ENCODE peak calls at places on chromosome 9, in four cellular contexts. H is H1, Y is K562, B is HepG2. Q is an unnamed sample.
A peak's percentile ranks its signal among the peaks of the same experiment; 100 is the strongest.

GRCh38 chr9:83070257-83070656 is 7.3 kb upstream of the RASEF start:
- DNase-seq in H (no peak), Y (no peak), B (no peak), Q (no peak)

GRCh38 chr9:78567693-78568092 is 270.8 kb downstream of the PSAT1 start:
- DNase-seq in H (no peak), Y (no peak), B (no peak), Q (no peak)

GRCh38 chr9:85258823-85259370 is 482.9 kb downstream of the AGTPBP1 start:
- DNase-seq in H (peak; percentile 47), Y (peak; percentile 8), B (peak; percentile 39), Q (peak; percentile 60)

GRCh38 chr9:113675475-113675941 is 200.6 kb upstream of the ZNF618 start:
- DNase-seq in H (no peak), Y (no peak), B (no peak), Q (no peak)

GRCh38 chr9:132408521-132408920 is 1.5 kb upstream of the CFAP77 start:
- DNase-seq in H (no peak), Y (peak; percentile 40), B (no peak), Q (no peak)

GRCh38 chr9:87892956-87893355 is 10.3 kb downstream of the SPATA31E1 start:
- DNase-seq in H (no peak), Y (no peak), B (no peak), Q (no peak)

GRCh38 chr9:99139868-99140267 is 35.0 kb downstream of the TGFBR1 start:
- DNase-seq in H (no peak), Y (no peak), B (no peak), Q (no peak)

GRCh38 chr9:76828462-76828861 is 64.2 kb downstream of the PCA3 start:
- DNase-seq in H (no peak), Y (no peak), B (no peak), Q (no peak)

GRCh38 chr9:91143642-91144041 is 218.1 kb downstream of the AUH start:
- DNase-seq in H (no peak), Y (no peak), B (no peak), Q (no peak)

GRCh38 chr9:71737455-71737854 is 30.9 kb downstream of the CEMIP2 start:
- DNase-seq in H (no peak), Y (no peak), B (no peak), Q (peak; percentile 35)

GRCh38 chr9:130241198-130241535 is 24.4 kb upstream of the HMCN2 start:
- DNase-seq in H (no peak), Y (no peak), B (no peak), Q (no peak)

GRCh38 chr9:79707589-79707988 is 135.8 kb downstream of the TLE4 start:
- DNase-seq in H (no peak), Y (no peak), B (no peak), Q (no peak)

GRCh38 chr9:33082135-33082534 is 5.7 kb upstream of the SMU1 start:
- DNase-seq in H (no peak), Y (no peak), B (peak; percentile 81), Q (no peak)

GRCh38 chr9:136996361-136997281 is at the start of gene CLIC3:
- DNase-seq in H (no peak), Y (peak; percentile 79), B (peak; percentile 46), Q (peak; percentile 54)

GRCh38 chr9:133874659-133875058 is 117.5 kb downstream of the VAV2 start:
- DNase-seq in H (no peak), Y (no peak), B (no peak), Q (no peak)

GRCh38 chr9:6680797-6681146 is 35.2 kb upstream of the GLDC start:
- DNase-seq in H (no peak), Y (no peak), B (peak; percentile 68), Q (peak; percentile 67)

GRCh38 chr9:96565684-96566360 is 53.8 kb downstream of the CDC14B start:
- DNase-seq in H (no peak), Y (no peak), B (no peak), Q (no peak)

GRCh38 chr9:316382-316965 is 101.8 kb downstream of the DOCK8 start:
- DNase-seq in H (no peak), Y (no peak), B (no peak), Q (no peak)

GRCh38 chr9:37083654-37084053 is 36.7 kb upstream of the ZCCHC7 start:
- DNase-seq in H (no peak), Y (no peak), B (no peak), Q (no peak)

GRCh38 chr9:4923580-4924544 is 61.2 kb upstream of the JAK2 start:
- DNase-seq in H (no peak), Y (peak; percentile 19), B (peak; percentile 51), Q (peak; percentile 36)

GRCh38 chr9:117644607-117645244 is 59.5 kb upstream of the TLR4 start:
- DNase-seq in H (peak; percentile 43), Y (peak; percentile 39), B (peak; percentile 46), Q (peak; percentile 18)

GRCh38 chr9:120402741-120403542 is 177.0 kb downstream of the CDK5RAP2 start:
- DNase-seq in H (no peak), Y (peak; percentile 47), B (no peak), Q (peak; percentile 93)

GRCh38 chr9:36327903-36328302 is 69.7 kb upstream of the GNE start:
- DNase-seq in H (no peak), Y (no peak), B (no peak), Q (no peak)

GRCh38 chr9:86598411-86599239 is 244.4 kb upstream of the TUT7 start:
- DNase-seq in H (no peak), Y (no peak), B (no peak), Q (no peak)

GRCh38 chr9:89603629-89604462 is 966 bp upstream of the GADD45G start:
- DNase-seq in H (peak; percentile 86), Y (peak; percentile 37), B (peak; percentile 47), Q (peak; percentile 72)

GRCh38 chr9:135017916-135018915 is 69.3 kb upstream of the OLFM1 start:
- DNase-seq in H (no peak), Y (no peak), B (no peak), Q (no peak)

GRCh38 chr9:95762322-95762721 is 113.2 kb upstream of the ERCC6L2 start:
- DNase-seq in H (no peak), Y (no peak), B (no peak), Q (no peak)

GRCh38 chr9:101477736-101478135 is 42.2 kb upstream of the ALDOB start:
- DNase-seq in H (no peak), Y (no peak), B (no peak), Q (no peak)

GRCh38 chr9:96327694-96328352 is 25.8 kb upstream of the HSD17B3 start:
- DNase-seq in H (no peak), Y (peak; percentile 65), B (peak; percentile 51), Q (peak; percentile 44)

GRCh38 chr9:123929870-123930831 is at the start of gene DENND1A:
- DNase-seq in H (no peak), Y (peak; percentile 98), B (peak; percentile 77), Q (peak; percentile 93)

GRCh38 chr9:123929177-123929869 is 603 bp downstream of the DENND1A start:
- DNase-seq in H (no peak), Y (peak; percentile 42), B (peak; percentile 54), Q (no peak)

GRCh38 chr9:123928471-123929176 is 1.3 kb downstream of the DENND1A start:
- DNase-seq in H (no peak), Y (peak; percentile 37), B (no peak), Q (no peak)

GRCh38 chr9:123933801-123934200 is 3.9 kb upstream of the DENND1A start:
- DNase-seq in H (no peak), Y (no peak), B (peak; percentile 24), Q (no peak)

DNA sequence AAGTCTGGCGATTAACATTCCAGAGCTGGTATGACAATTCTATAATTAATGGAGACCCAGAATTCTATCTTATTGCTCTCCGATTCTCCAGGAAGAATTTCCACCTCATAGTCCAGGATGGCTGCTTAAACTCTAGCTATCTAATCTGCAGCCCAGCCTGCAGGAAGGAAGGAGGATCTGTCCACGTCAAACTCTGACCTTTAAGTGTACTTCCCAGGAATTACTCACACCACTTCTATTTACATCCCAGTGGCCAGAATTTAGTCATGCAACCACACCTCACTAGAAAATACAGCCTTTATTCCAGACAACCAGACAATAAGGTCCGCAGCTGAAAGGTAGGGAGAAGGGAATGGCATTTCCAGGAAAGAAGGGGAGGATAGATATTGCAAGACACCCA is 3.5 kb upstream of the DENND1A start:
- DNase-seq in H (no peak), Y (peak; percentile 26), B (peak; percentile 64), Q (peak; percentile 92)
- TF ChIP-seq RAD21 in H (no peak), Y (no peak), B (no peak), Q (peak; percentile 29)

GRCh38 chr9:110208031-110208430 is at the start of gene C9orf152:
- DNase-seq in H (no peak), Y (no peak), B (no peak), Q (no peak)

GRCh38 chr9:110206388-110206787 is 1.6 kb downstream of the C9orf152 start:
- DNase-seq in H (no peak), Y (no peak), B (no peak), Q (no peak)

GRCh38 chr9:110202232-110202631 is 5.7 kb downstream of the C9orf152 start:
- DNase-seq in H (no peak), Y (no peak), B (no peak), Q (no peak)

DNA sequence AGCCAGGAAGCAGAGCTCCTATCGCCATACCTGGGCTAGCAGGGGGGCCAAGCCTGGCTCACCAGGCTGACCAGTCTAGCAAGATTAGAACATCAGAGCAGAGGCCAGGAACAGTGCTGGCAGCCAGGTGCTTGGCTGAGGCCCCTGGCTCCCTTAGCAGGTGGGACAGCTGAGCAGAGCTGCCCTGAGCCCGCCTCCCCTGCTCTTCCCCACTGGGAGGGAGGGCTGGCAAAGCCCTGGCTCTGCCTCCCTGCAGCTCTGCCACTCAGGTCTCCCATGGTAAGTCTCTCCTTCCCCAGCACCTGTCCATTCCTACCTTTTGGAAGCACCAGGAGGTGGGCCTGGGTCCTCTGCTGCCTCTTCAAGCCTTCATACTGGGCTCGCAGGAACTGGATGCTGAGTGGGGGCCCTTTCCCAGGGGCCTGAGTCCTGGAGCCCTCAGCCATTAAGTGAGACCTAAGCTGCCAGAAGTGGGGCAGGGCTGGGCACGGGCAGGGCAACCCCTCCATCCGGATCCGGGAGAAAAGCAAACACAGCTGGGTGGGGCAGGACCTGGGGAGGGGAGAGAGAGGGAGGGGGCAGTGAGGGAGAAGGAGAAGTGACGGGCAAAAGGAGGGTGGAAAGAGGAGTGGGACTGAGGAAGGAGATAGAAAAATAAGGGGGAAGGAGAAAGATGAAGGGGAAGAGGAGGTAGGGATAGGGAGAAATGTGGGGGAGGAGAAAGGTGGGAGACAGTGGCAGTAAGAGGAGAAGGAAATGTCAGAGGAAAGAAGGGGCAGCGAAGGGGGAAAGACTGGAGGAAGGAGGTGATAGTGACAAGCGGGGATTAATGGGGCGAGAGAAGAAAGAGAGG is 662 bp downstream of the C9orf152 start:
- DNase-seq in H (no peak), Y (no peak), B (no peak), Q (no peak)
- TF ChIP-seq RNF2 in H (no peak), Y (no peak), B (no peak), Q (no peak)

GRCh38 chr9:115594551-115594950 is 476.6 kb upstream of the TNC start:
- DNase-seq in H (no peak), Y (no peak), B (no peak), Q (no peak)
- H3K9me3 ChIP-seq in H (no peaks in the 10 kb centered on the region), Y (no peaks in the 10 kb centered on the region), B (no peaks in the 10 kb centered on the region), Q (peaks cover 8% of the 10 kb centered on the region)

DNA sequence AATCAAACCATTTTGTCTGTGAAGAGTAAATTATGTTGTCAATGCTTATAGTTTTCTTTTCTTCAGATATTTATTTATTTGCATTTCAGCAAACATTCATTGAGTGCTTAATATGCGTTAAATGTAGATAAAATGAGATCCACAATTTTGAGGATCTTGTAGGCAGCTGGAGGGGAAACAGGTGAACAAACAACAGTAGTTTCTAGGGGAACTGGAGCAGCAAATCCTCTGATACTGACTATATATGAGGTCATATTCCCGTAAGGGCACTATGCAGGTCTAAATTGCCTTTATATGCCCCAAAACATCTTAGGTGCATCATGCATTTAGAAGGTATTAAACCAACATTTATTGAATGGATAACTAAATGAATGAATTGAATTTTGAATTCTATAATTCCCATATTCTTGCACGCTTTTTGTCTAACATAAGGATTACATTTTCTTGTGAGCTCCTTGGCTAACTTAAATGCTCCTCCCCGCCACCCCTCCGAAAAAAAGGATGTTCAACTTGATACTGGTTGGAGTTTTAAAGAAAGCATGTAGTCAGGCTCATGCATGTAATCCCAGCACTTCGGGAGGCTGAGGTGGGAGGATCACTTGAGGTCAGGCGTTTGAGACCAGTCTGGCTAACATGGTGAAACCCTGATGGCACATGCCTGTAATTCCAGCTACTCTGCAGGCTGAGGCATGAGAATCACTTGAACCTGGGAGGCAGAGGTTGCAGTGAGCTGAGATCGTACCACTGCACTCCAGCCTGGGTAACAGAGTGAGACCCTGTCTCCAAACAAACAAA is 299.8 kb downstream of the TMEM38B start:
- DNase-seq in H (no peak), Y (no peak), B (no peak), Q (no peak)
- TF ChIP-seq RAD21 in H (no peak), Y (no peak), B (no peak), Q (no peak)

Q was measured in A549.